ENCODE peak calls at places on chromosomes 3 and 15, in six cellular contexts. One of them, this sample, is unnamed.

GRCh38 chr3:44420676-44421075 is 56.8 kb downstream of the ZNF445 start:
- DNase-seq in fibroblast of pulmonary artery: no peak
- DNase-seq in foreskin fibroblast: no peak
- DNase-seq in thyroid gland: no peak
- DNase-seq in heart left ventricle: no peak
- DNase-seq in mesothelial cell of epicardium: no peak
- DNase-seq in this sample: no peak

GRCh38 chr15:39580630-39581500 is at the start of gene THBS1:
- DNase-seq in fibroblast of pulmonary artery: peak
- DNase-seq in foreskin fibroblast: peak
- DNase-seq in thyroid gland: peak
- DNase-seq in heart left ventricle: peak
- DNase-seq in mesothelial cell of epicardium: peak
- DNase-seq in this sample: peak

GRCh38 chr15:95911570-95912279 is 418.8 kb upstream of the NR2F2 start:
- DNase-seq in fibroblast of pulmonary artery: no peak
- DNase-seq in foreskin fibroblast: no peak
- DNase-seq in thyroid gland: no peak
- DNase-seq in heart left ventricle: no peak
- DNase-seq in mesothelial cell of epicardium: no peak
- DNase-seq in this sample: no peak

GRCh38 chr15:100124936-100125626 is 216.7 kb downstream of the ADAMTS17 start:
- DNase-seq in fibroblast of pulmonary artery: no peak
- DNase-seq in foreskin fibroblast: no peak
- DNase-seq in thyroid gland: no peak
- DNase-seq in heart left ventricle: no peak
- DNase-seq in mesothelial cell of epicardium: no peak
- DNase-seq in this sample: no peak

GRCh38 chr3:99789322-99789721 is 28.3 kb upstream of the CMSS1 start:
- DNase-seq in fibroblast of pulmonary artery: peak
- DNase-seq in foreskin fibroblast: peak
- DNase-seq in thyroid gland: peak
- DNase-seq in heart left ventricle: no peak
- DNase-seq in mesothelial cell of epicardium: no peak
- DNase-seq in this sample: no peak

GRCh38 chr3:79983063-79983561 is 215.3 kb upstream of the ROBO1 start:
- DNase-seq in fibroblast of pulmonary artery: no peak
- DNase-seq in foreskin fibroblast: no peak
- DNase-seq in thyroid gland: no peak
- DNase-seq in heart left ventricle: no peak
- DNase-seq in mesothelial cell of epicardium: no peak
- DNase-seq in this sample: no peak

GRCh38 chr3:125148836-125149235 is 63.7 kb downstream of the SLC12A8 start:
- DNase-seq in fibroblast of pulmonary artery: no peak
- DNase-seq in foreskin fibroblast: peak
- DNase-seq in thyroid gland: peak
- DNase-seq in heart left ventricle: peak
- DNase-seq in mesothelial cell of epicardium: no peak
- DNase-seq in this sample: no peak

GRCh38 chr3:36911990-36912804 is 32.7 kb downstream of the TRANK1 start:
- DNase-seq in fibroblast of pulmonary artery: peak
- DNase-seq in foreskin fibroblast: peak
- DNase-seq in thyroid gland: no peak
- DNase-seq in heart left ventricle: no peak
- DNase-seq in mesothelial cell of epicardium: no peak
- DNase-seq in this sample: no peak

GRCh38 chr15:55530861-55531313 is 22.9 kb upstream of the DNAAF4 start:
- DNase-seq in fibroblast of pulmonary artery: peak
- DNase-seq in foreskin fibroblast: peak
- DNase-seq in thyroid gland: peak
- DNase-seq in heart left ventricle: no peak
- DNase-seq in mesothelial cell of epicardium: no peak
- DNase-seq in this sample: no peak

GRCh38 chr3:131193671-131194291 is 167.1 kb downstream of the NEK11 start:
- DNase-seq in fibroblast of pulmonary artery: peak
- DNase-seq in foreskin fibroblast: no peak
- DNase-seq in thyroid gland: no peak
- DNase-seq in heart left ventricle: no peak
- DNase-seq in mesothelial cell of epicardium: no peak
- DNase-seq in this sample: no peak

GRCh38 chr15:74598126-74598842 is 17.4 kb upstream of the CLK3 start:
- DNase-seq in fibroblast of pulmonary artery: peak
- DNase-seq in foreskin fibroblast: peak
- DNase-seq in thyroid gland: peak
- DNase-seq in heart left ventricle: peak
- DNase-seq in mesothelial cell of epicardium: no peak
- DNase-seq in this sample: peak

GRCh38 chr3:192553707-192554106 is 173.6 kb downstream of the FGF12 start:
- DNase-seq in fibroblast of pulmonary artery: no peak
- DNase-seq in foreskin fibroblast: no peak
- DNase-seq in thyroid gland: no peak
- DNase-seq in heart left ventricle: no peak
- DNase-seq in mesothelial cell of epicardium: no peak
- DNase-seq in this sample: no peak

GRCh38 chr3:77319711-77320110 is 279.8 kb downstream of the ROBO2 start:
- DNase-seq in fibroblast of pulmonary artery: no peak
- DNase-seq in foreskin fibroblast: peak
- DNase-seq in thyroid gland: no peak
- DNase-seq in heart left ventricle: no peak
- DNase-seq in mesothelial cell of epicardium: no peak
- DNase-seq in this sample: no peak

GRCh38 chr15:78714890-78715289 is 73.9 kb upstream of the CHRNB4 start:
- DNase-seq in fibroblast of pulmonary artery: peak
- DNase-seq in foreskin fibroblast: no peak
- DNase-seq in thyroid gland: no peak
- DNase-seq in heart left ventricle: no peak
- DNase-seq in mesothelial cell of epicardium: no peak
- DNase-seq in this sample: no peak

GRCh38 chr15:67840747-67841634 is 1.1 kb upstream of the RNU6-1 start:
- DNase-seq in fibroblast of pulmonary artery: peak
- DNase-seq in foreskin fibroblast: peak
- DNase-seq in thyroid gland: peak
- DNase-seq in heart left ventricle: no peak
- DNase-seq in mesothelial cell of epicardium: no peak
- DNase-seq in this sample: no peak

GRCh38 chr15:25437751-25438600 is 848 bp downstream of the UBE3A start:
- DNase-seq in fibroblast of pulmonary artery: peak
- DNase-seq in foreskin fibroblast: peak
- DNase-seq in thyroid gland: peak
- DNase-seq in heart left ventricle: peak
- DNase-seq in mesothelial cell of epicardium: peak
- DNase-seq in this sample: peak

GRCh38 chr3:62732183-62732904 is 142.9 kb downstream of the CADPS start:
- DNase-seq in fibroblast of pulmonary artery: no peak
- DNase-seq in foreskin fibroblast: no peak
- DNase-seq in thyroid gland: no peak
- DNase-seq in heart left ventricle: no peak
- DNase-seq in mesothelial cell of epicardium: no peak
- DNase-seq in this sample: no peak

GRCh38 chr3:124639406-124640237 is 90.6 kb upstream of the UMPS start:
- DNase-seq in fibroblast of pulmonary artery: no peak
- DNase-seq in foreskin fibroblast: no peak
- DNase-seq in thyroid gland: no peak
- DNase-seq in heart left ventricle: no peak
- DNase-seq in mesothelial cell of epicardium: no peak
- DNase-seq in this sample: no peak

GRCh38 chr15:72339777-72340177 is 19.8 kb upstream of the CELF6 start:
- DNase-seq in fibroblast of pulmonary artery: peak
- DNase-seq in foreskin fibroblast: peak
- DNase-seq in thyroid gland: no peak
- DNase-seq in heart left ventricle: no peak
- DNase-seq in mesothelial cell of epicardium: no peak
- DNase-seq in this sample: no peak

GRCh38 chr3:154745925-154746324 is 315.9 kb upstream of the GPR149 start:
- DNase-seq in fibroblast of pulmonary artery: no peak
- DNase-seq in foreskin fibroblast: no peak
- DNase-seq in thyroid gland: no peak
- DNase-seq in heart left ventricle: no peak
- DNase-seq in mesothelial cell of epicardium: no peak
- DNase-seq in this sample: no peak

GRCh38 chr15:59439571-59439970 is 1.6 kb downstream of the FAM81A start:
- DNase-seq in fibroblast of pulmonary artery: no peak
- DNase-seq in foreskin fibroblast: no peak
- DNase-seq in thyroid gland: no peak
- DNase-seq in heart left ventricle: no peak
- DNase-seq in mesothelial cell of epicardium: no peak
- DNase-seq in this sample: no peak

GRCh38 chr3:8972614-8973013 is 9.3 kb upstream of the RAD18 start:
- DNase-seq in fibroblast of pulmonary artery: peak
- DNase-seq in foreskin fibroblast: peak
- DNase-seq in thyroid gland: no peak
- DNase-seq in heart left ventricle: no peak
- DNase-seq in mesothelial cell of epicardium: no peak
- DNase-seq in this sample: no peak

GRCh38 chr15:73908822-73909122 is 17.5 kb upstream of the LOXL1 start:
- DNase-seq in fibroblast of pulmonary artery: no peak
- DNase-seq in foreskin fibroblast: no peak
- DNase-seq in thyroid gland: no peak
- DNase-seq in heart left ventricle: no peak
- DNase-seq in mesothelial cell of epicardium: no peak
- DNase-seq in this sample: no peak

GRCh38 chr15:34119291-34119690 is 17.4 kb downstream of the PGBD4 start:
- DNase-seq in fibroblast of pulmonary artery: peak
- DNase-seq in foreskin fibroblast: peak
- DNase-seq in thyroid gland: no peak
- DNase-seq in heart left ventricle: no peak
- DNase-seq in mesothelial cell of epicardium: no peak
- DNase-seq in this sample: no peak

GRCh38 chr3:78871048-78871447 is 896.8 kb downstream of the ROBO1 start:
- DNase-seq in fibroblast of pulmonary artery: no peak
- DNase-seq in foreskin fibroblast: no peak
- DNase-seq in thyroid gland: no peak
- DNase-seq in heart left ventricle: no peak
- DNase-seq in mesothelial cell of epicardium: no peak
- DNase-seq in this sample: no peak

GRCh38 chr3:134327594-134327975 is 46.7 kb downstream of the AMOTL2 start:
- DNase-seq in fibroblast of pulmonary artery: peak
- DNase-seq in foreskin fibroblast: peak
- DNase-seq in thyroid gland: no peak
- DNase-seq in heart left ventricle: no peak
- DNase-seq in mesothelial cell of epicardium: no peak
- DNase-seq in this sample: no peak

GRCh38 chr3:127747751-127748521 is 74.4 kb downstream of the MGLL start:
- DNase-seq in fibroblast of pulmonary artery: peak
- DNase-seq in foreskin fibroblast: peak
- DNase-seq in thyroid gland: peak
- DNase-seq in heart left ventricle: peak
- DNase-seq in mesothelial cell of epicardium: no peak
- DNase-seq in this sample: no peak

GRCh38 chr3:25045291-25045690 is 382.8 kb upstream of the RARB start:
- DNase-seq in fibroblast of pulmonary artery: peak
- DNase-seq in foreskin fibroblast: no peak
- DNase-seq in thyroid gland: peak
- DNase-seq in heart left ventricle: no peak
- DNase-seq in mesothelial cell of epicardium: no peak
- DNase-seq in this sample: no peak

GRCh38 chr3:161371441-161372320 is at the start of gene SPTSSB:
- DNase-seq in fibroblast of pulmonary artery: no peak
- DNase-seq in foreskin fibroblast: peak
- DNase-seq in thyroid gland: peak
- DNase-seq in heart left ventricle: peak
- DNase-seq in mesothelial cell of epicardium: peak
- DNase-seq in this sample: peak

GRCh38 chr3:103271575-103271974 is 836.8 kb downstream of the ZPLD1 start:
- DNase-seq in fibroblast of pulmonary artery: no peak
- DNase-seq in foreskin fibroblast: no peak
- DNase-seq in thyroid gland: no peak
- DNase-seq in heart left ventricle: no peak
- DNase-seq in mesothelial cell of epicardium: no peak
- DNase-seq in this sample: no peak

GRCh38 chr15:40929730-40930429 is 740 bp downstream of the DLL4 start:
- DNase-seq in fibroblast of pulmonary artery: peak
- DNase-seq in foreskin fibroblast: peak
- DNase-seq in thyroid gland: peak
- DNase-seq in heart left ventricle: peak
- DNase-seq in mesothelial cell of epicardium: no peak
- DNase-seq in this sample: peak

DNA sequence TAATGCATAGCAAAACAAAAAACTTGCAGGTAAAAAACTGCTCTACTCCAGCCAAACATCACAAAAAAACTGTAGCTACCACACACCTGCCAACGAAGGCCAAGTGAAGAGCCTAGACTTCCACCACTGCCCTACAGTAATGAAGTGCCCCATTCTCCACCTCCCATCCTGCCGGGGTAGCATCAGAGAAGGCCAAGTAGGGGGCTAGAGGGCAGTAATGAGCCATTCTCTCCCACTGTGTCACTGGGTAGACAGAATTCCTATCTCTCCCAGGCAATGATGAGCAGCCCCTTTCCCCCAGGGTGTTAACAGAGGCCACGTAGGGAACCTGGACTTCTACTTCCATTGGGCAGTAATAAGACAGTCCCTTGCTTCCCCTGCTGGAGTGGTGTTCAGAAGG is 9.5 kb downstream of the SEC22C start:
- DNase-seq in fibroblast of pulmonary artery: peak
- DNase-seq in foreskin fibroblast: peak
- DNase-seq in thyroid gland: peak
- DNase-seq in heart left ventricle: no peak
- DNase-seq in mesothelial cell of epicardium: no peak
- DNase-seq in this sample: no peak
- TF ChIP-seq CTCF in fibroblast of pulmonary artery: peak
- TF ChIP-seq CTCF in foreskin fibroblast: peak
- TF ChIP-seq CTCF in thyroid gland: no peak
- TF ChIP-seq CTCF in heart left ventricle: peak
- TF ChIP-seq CTCF in mesothelial cell of epicardium: no peak
- TF ChIP-seq CTCF in this sample: peak

DNA sequence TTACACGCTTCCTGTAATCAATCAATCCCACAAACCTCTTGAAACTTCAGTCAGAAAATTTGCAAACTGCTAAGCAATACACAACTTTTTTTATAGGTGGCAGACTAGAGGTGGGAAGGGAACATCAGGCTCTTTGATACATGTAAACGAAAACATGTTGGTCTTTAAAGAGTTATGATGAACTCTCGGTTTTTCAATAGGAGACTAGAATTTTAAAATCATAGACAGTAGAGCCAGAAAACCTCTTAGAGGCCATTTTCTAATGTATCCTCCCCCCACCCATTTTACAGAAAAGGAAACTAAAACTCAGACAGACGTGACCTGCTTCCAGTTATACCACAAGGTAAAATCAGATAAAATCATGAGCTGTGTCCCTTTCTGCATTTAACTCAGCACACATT is 179.1 kb upstream of the LPP start:
- DNase-seq in fibroblast of pulmonary artery: no peak
- DNase-seq in foreskin fibroblast: no peak
- DNase-seq in thyroid gland: no peak
- DNase-seq in heart left ventricle: no peak
- DNase-seq in mesothelial cell of epicardium: no peak
- DNase-seq in this sample: no peak
- TF ChIP-seq CTCF in fibroblast of pulmonary artery: no peak
- TF ChIP-seq CTCF in foreskin fibroblast: no peak
- TF ChIP-seq CTCF in thyroid gland: no peak
- TF ChIP-seq CTCF in heart left ventricle: no peak
- TF ChIP-seq CTCF in mesothelial cell of epicardium: no peak
- TF ChIP-seq CTCF in this sample: no peak

GRCh38 chr3:7546219-7546618 is 685.3 kb downstream of the GRM7 start:
- DNase-seq in fibroblast of pulmonary artery: peak
- DNase-seq in foreskin fibroblast: no peak
- DNase-seq in thyroid gland: no peak
- DNase-seq in heart left ventricle: no peak
- DNase-seq in mesothelial cell of epicardium: no peak
- DNase-seq in this sample: no peak
- TF ChIP-seq CTCF in fibroblast of pulmonary artery: peak
- TF ChIP-seq CTCF in foreskin fibroblast: no peak
- TF ChIP-seq CTCF in thyroid gland: no peak
- TF ChIP-seq CTCF in heart left ventricle: peak
- TF ChIP-seq CTCF in mesothelial cell of epicardium: no peak
- TF ChIP-seq CTCF in this sample: no peak

GRCh38 chr3:136818851-136819783 is at the start of gene SLC35G2:
- DNase-seq in fibroblast of pulmonary artery: peak
- DNase-seq in foreskin fibroblast: peak
- DNase-seq in thyroid gland: peak
- DNase-seq in heart left ventricle: peak
- DNase-seq in mesothelial cell of epicardium: peak
- DNase-seq in this sample: peak
- TF ChIP-seq CTCF in fibroblast of pulmonary artery: no peak
- TF ChIP-seq CTCF in foreskin fibroblast: peak
- TF ChIP-seq CTCF in thyroid gland: no peak
- TF ChIP-seq CTCF in heart left ventricle: no peak
- TF ChIP-seq CTCF in mesothelial cell of epicardium: no peak
- TF ChIP-seq CTCF in this sample: no peak

This sample was measured in progenitor cell of endocrine pancreas.